ENCODE peak calls at places on chromosomes 1 and 21, in nine cellular contexts. E is activated CD4-positive, alpha-beta T cell treated with anti-CD3 and anti-CD28 coated beads, Interleukin-2, amount 10 ng/mL, durations not matched to agents 24 days and 14 days; H is amniotic epithelial cell; O is iris pigment epithelial cell; Q is GM12892; T is HuH-7; J is GM10248; G is ELR; R is GM03348. X is an unnamed sample.

GRCh38 chr1:201429771-201430501 is 8.4 kb upstream of the TNNI1 start:
- DNase-seq in T (no peak), H (no peak), J (no peak), O (no peak), R (no peak), E (no peak), G (no peak), Q (no peak), X (no peak)

GRCh38 chr1:158077366-158078256 is 84.2 kb downstream of the KIRREL1 start:
- DNase-seq in E (no peak), Q (no peak), H (no peak), G (no peak), J (no peak), R (no peak), T (no peak), O (no peak), X (no peak)

GRCh38 chr1:178417858-178418257 is 78.9 kb downstream of the CLEC20A start:
- DNase-seq in G (peak), H (peak), R (peak), Q (no peak), J (no peak), O (peak), E (no peak), T (no peak), X (peak)

GRCh38 chr1:237206065-237206414 is 164.1 kb downstream of the RYR2 start:
- DNase-seq in G (no peak), E (no peak), H (no peak), Q (no peak), J (no peak), R (no peak), O (no peak), T (no peak), X (no peak)

GRCh38 chr1:154837679-154838171 is 32.4 kb downstream of the KCNN3 start:
- DNase-seq in O (no peak), T (no peak), E (no peak), H (no peak), J (peak), Q (peak), G (no peak), R (no peak), X (peak)

GRCh38 chr21:41766883-41767605 is at the start of gene RIPK4:
- DNase-seq in G (peak), H (no peak), E (peak), Q (no peak), O (no peak), T (peak), J (peak), R (peak), X (no peak)

GRCh38 chr1:222618880-222619321 is 1.0 kb downstream of the MIA3 start:
- DNase-seq in R (peak), T (peak), E (peak), H (peak), Q (no peak), J (peak), O (peak), G (peak), X (peak)

GRCh38 chr1:39877231-39877778 is 6.0 kb downstream of the TRIT1 start:
- DNase-seq in Q (no peak), G (no peak), H (no peak), O (no peak), R (no peak), J (no peak), E (no peak), T (no peak), X (no peak)

GRCh38 chr21:42807938-42808613 is 71.3 kb downstream of the WDR4 start:
- DNase-seq in T (no peak), H (no peak), O (no peak), G (no peak), Q (no peak), R (no peak), E (no peak), J (no peak), X (no peak)

GRCh38 chr1:223231011-223231572 is 88.0 kb upstream of the TLR5 start:
- DNase-seq in O (no peak), Q (no peak), E (no peak), R (no peak), H (no peak), T (no peak), G (no peak), J (no peak), X (no peak)

GRCh38 chr1:47478090-47478489 is 40.2 kb downstream of the FOXD2 start:
- DNase-seq in R (peak), E (no peak), T (peak), O (peak), H (peak), Q (no peak), G (no peak), J (no peak), X (no peak)

GRCh38 chr21:21137986-21138385 is 139.8 kb downstream of the NCAM2 start:
- DNase-seq in J (no peak), T (no peak), E (no peak), R (peak), O (peak), H (peak), Q (no peak), G (peak), X (peak)

GRCh38 chr1:24364975-24365678 is 46.0 kb downstream of the GRHL3 start:
- DNase-seq in O (peak), G (peak), E (peak), Q (peak), T (no peak), J (peak), H (peak), R (peak), X (peak)

GRCh38 chr1:110003747-110004428 is 19.3 kb downstream of the AHCYL1 start:
- DNase-seq in T (no peak), E (peak), R (peak), H (peak), O (peak), Q (no peak), J (peak), G (peak), X (peak)

GRCh38 chr1:116737855-116738318 is 16.3 kb upstream of the CD2 start:
- DNase-seq in Q (no peak), O (no peak), H (no peak), T (no peak), G (no peak), E (peak), R (no peak), J (peak), X (no peak)

GRCh38 chr1:77084457-77084856 is 134.8 kb downstream of the PIGK start:
- DNase-seq in H (no peak), O (no peak), Q (no peak), T (no peak), R (no peak), G (no peak), J (no peak), E (no peak), X (no peak)

GRCh38 chr1:234542211-234542850 is 63.4 kb upstream of the TARBP1 start:
- DNase-seq in O (no peak), G (no peak), T (no peak), J (no peak), H (no peak), R (no peak), E (no peak), Q (no peak), X (no peak)

X was measured in fibroblast of villous mesenchyme.